ENCODE peak calls at places on chromosomes 16 and 17, in eight cellular contexts. One of them, this sample, is unnamed.

GRCh38 chr17:78583091-78583490 is 5.9 kb upstream of the DNAH17 start:
- DNase-seq in tibial nerve: no peak
- DNase-seq in GM12878: no peak
- DNase-seq in HCT116: peak
- DNase-seq in adrenal gland: no peak
- DNase-seq in IMR-90: no peak
- DNase-seq in body of pancreas: no peak
- DNase-seq in ovary: no peak
- DNase-seq in this sample: no peak

GRCh38 chr17:48484256-48484655 is 46.6 kb downstream of the HOXB1 start:
- DNase-seq in GM12878: no peak
- DNase-seq in IMR-90: peak
- DNase-seq in body of pancreas: no peak
- DNase-seq in adrenal gland: no peak
- DNase-seq in HCT116: no peak
- DNase-seq in ovary: no peak
- DNase-seq in tibial nerve: no peak
- DNase-seq in this sample: no peak

GRCh38 chr17:66138120-66138519 is 53.8 kb downstream of the CEP112 start:
- DNase-seq in GM12878: no peak
- DNase-seq in HCT116: no peak
- DNase-seq in ovary: no peak
- DNase-seq in body of pancreas: no peak
- DNase-seq in IMR-90: no peak
- DNase-seq in adrenal gland: no peak
- DNase-seq in tibial nerve: no peak
- DNase-seq in this sample: no peak

GRCh38 chr17:47119746-47120520 is 69.2 kb downstream of the CDC27 start:
- DNase-seq in tibial nerve: no peak
- DNase-seq in body of pancreas: no peak
- DNase-seq in HCT116: peak
- DNase-seq in ovary: no peak
- DNase-seq in adrenal gland: no peak
- DNase-seq in GM12878: no peak
- DNase-seq in IMR-90: peak
- DNase-seq in this sample: no peak

GRCh38 chr17:45877467-45877866 is 16.9 kb upstream of the MAPT start:
- DNase-seq in body of pancreas: no peak
- DNase-seq in adrenal gland: no peak
- DNase-seq in IMR-90: no peak
- DNase-seq in GM12878: no peak
- DNase-seq in tibial nerve: no peak
- DNase-seq in ovary: no peak
- DNase-seq in HCT116: no peak
- DNase-seq in this sample: no peak

GRCh38 chr17:74453665-74454196 is 12.7 kb upstream of the CD300A start:
- DNase-seq in HCT116: no peak
- DNase-seq in adrenal gland: peak
- DNase-seq in tibial nerve: no peak
- DNase-seq in GM12878: no peak
- DNase-seq in IMR-90: no peak
- DNase-seq in body of pancreas: peak
- DNase-seq in ovary: no peak
- DNase-seq in this sample: no peak

GRCh38 chr16:4679854-4680636 is 13.3 kb upstream of the NUDT16L1 start:
- DNase-seq in HCT116: no peak
- DNase-seq in GM12878: no peak
- DNase-seq in ovary: peak
- DNase-seq in tibial nerve: peak
- DNase-seq in adrenal gland: peak
- DNase-seq in body of pancreas: peak
- DNase-seq in IMR-90: peak
- DNase-seq in this sample: peak

GRCh38 chr17:13114601-13115024 is 96.8 kb upstream of the ELAC2 start:
- DNase-seq in body of pancreas: peak
- DNase-seq in GM12878: no peak
- DNase-seq in tibial nerve: peak
- DNase-seq in IMR-90: peak
- DNase-seq in ovary: no peak
- DNase-seq in adrenal gland: no peak
- DNase-seq in HCT116: peak
- DNase-seq in this sample: no peak

GRCh38 chr17:78176548-78177025 is 8.2 kb downstream of the SYNGR2 start:
- DNase-seq in adrenal gland: peak
- DNase-seq in HCT116: no peak
- DNase-seq in GM12878: no peak
- DNase-seq in IMR-90: peak
- DNase-seq in tibial nerve: peak
- DNase-seq in ovary: peak
- DNase-seq in body of pancreas: peak
- DNase-seq in this sample: peak

GRCh38 chr16:50114357-50115129 is 38.6 kb upstream of the TENT4B start:
- DNase-seq in tibial nerve: no peak
- DNase-seq in adrenal gland: no peak
- DNase-seq in IMR-90: no peak
- DNase-seq in HCT116: no peak
- DNase-seq in GM12878: no peak
- DNase-seq in body of pancreas: no peak
- DNase-seq in ovary: no peak
- DNase-seq in this sample: no peak

GRCh38 chr17:82120148-82120547 is 22.1 kb upstream of the FASN start:
- DNase-seq in ovary: no peak
- DNase-seq in adrenal gland: no peak
- DNase-seq in HCT116: no peak
- DNase-seq in body of pancreas: no peak
- DNase-seq in IMR-90: peak
- DNase-seq in tibial nerve: no peak
- DNase-seq in GM12878: no peak
- DNase-seq in this sample: no peak

GRCh38 chr17:79977711-79978544 is 57.7 kb downstream of the TBC1D16 start:
- DNase-seq in GM12878: no peak
- DNase-seq in tibial nerve: no peak
- DNase-seq in HCT116: no peak
- DNase-seq in body of pancreas: no peak
- DNase-seq in IMR-90: no peak
- DNase-seq in ovary: peak
- DNase-seq in adrenal gland: peak
- DNase-seq in this sample: no peak

GRCh38 chr16:425740-426114 is 278 bp downstream of the RAB11FIP3 start:
- DNase-seq in GM12878: no peak
- DNase-seq in tibial nerve: no peak
- DNase-seq in HCT116: no peak
- DNase-seq in ovary: no peak
- DNase-seq in IMR-90: no peak
- DNase-seq in adrenal gland: no peak
- DNase-seq in body of pancreas: no peak
- DNase-seq in this sample: no peak

GRCh38 chr17:4605826-4606225 is 21.5 kb downstream of the SMTNL2 start:
- DNase-seq in tibial nerve: no peak
- DNase-seq in HCT116: no peak
- DNase-seq in ovary: peak
- DNase-seq in body of pancreas: no peak
- DNase-seq in adrenal gland: no peak
- DNase-seq in GM12878: no peak
- DNase-seq in IMR-90: peak
- DNase-seq in this sample: no peak

GRCh38 chr17:77420804-77421634 is 280.2 kb downstream of the SEC14L1 start:
- DNase-seq in adrenal gland: no peak
- DNase-seq in IMR-90: peak
- DNase-seq in ovary: peak
- DNase-seq in tibial nerve: no peak
- DNase-seq in HCT116: no peak
- DNase-seq in body of pancreas: peak
- DNase-seq in GM12878: no peak
- DNase-seq in this sample: peak

GRCh38 chr17:32445075-32445427 is 741 bp downstream of the PSMD11 start:
- DNase-seq in adrenal gland: no peak
- DNase-seq in body of pancreas: peak
- DNase-seq in ovary: no peak
- DNase-seq in GM12878: no peak
- DNase-seq in HCT116: no peak
- DNase-seq in IMR-90: peak
- DNase-seq in tibial nerve: no peak
- DNase-seq in this sample: peak
- TF ChIP-seq POLR2A in adrenal gland: no peak
- TF ChIP-seq POLR2A in body of pancreas: no peak
- TF ChIP-seq POLR2A in ovary: no peak
- TF ChIP-seq POLR2A in GM12878: no peak
- TF ChIP-seq POLR2A in HCT116: no peak
- TF ChIP-seq POLR2A in IMR-90: peak
- TF ChIP-seq POLR2A in tibial nerve: no peak
- TF ChIP-seq POLR2A in this sample: no peak

GRCh38 chr16:76800196-76800595 is 390.8 kb upstream of the MON1B start:
- DNase-seq in body of pancreas: no peak
- DNase-seq in adrenal gland: no peak
- DNase-seq in IMR-90: no peak
- DNase-seq in GM12878: no peak
- DNase-seq in tibial nerve: no peak
- DNase-seq in ovary: no peak
- DNase-seq in HCT116: no peak
- DNase-seq in this sample: no peak
- TF ChIP-seq POLR2A in body of pancreas: no peak
- TF ChIP-seq POLR2A in adrenal gland: no peak
- TF ChIP-seq POLR2A in IMR-90: no peak
- TF ChIP-seq POLR2A in GM12878: no peak
- TF ChIP-seq POLR2A in tibial nerve: no peak
- TF ChIP-seq POLR2A in ovary: no peak
- TF ChIP-seq POLR2A in HCT116: no peak
- TF ChIP-seq POLR2A in this sample: no peak

DNA sequence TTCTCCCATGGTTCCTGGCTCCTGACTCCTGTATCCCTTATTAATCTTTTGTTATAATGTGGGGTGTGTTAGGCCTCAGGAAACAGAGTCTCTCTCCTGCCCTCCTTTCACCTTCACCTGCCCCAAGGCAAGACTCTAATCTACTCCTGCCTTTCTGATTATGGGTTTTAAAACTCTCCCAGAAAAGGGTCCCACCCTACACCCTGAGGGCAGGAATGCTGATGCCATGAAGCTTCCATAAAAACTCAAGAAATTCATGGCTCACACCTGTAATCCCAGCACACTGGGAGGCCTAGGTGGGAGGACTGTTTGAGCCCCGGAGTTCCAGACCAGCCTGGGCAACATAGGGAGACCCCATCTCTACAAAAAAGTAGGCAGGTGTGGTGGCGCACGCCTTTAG is 18.6 kb upstream of the SRCAP start:
- DNase-seq in adrenal gland: no peak
- DNase-seq in HCT116: no peak
- DNase-seq in tibial nerve: no peak
- DNase-seq in IMR-90: no peak
- DNase-seq in GM12878: no peak
- DNase-seq in body of pancreas: no peak
- DNase-seq in ovary: no peak
- DNase-seq in this sample: no peak
- TF ChIP-seq POLR2A in adrenal gland: no peak
- TF ChIP-seq POLR2A in HCT116: no peak
- TF ChIP-seq POLR2A in tibial nerve: no peak
- TF ChIP-seq POLR2A in IMR-90: no peak
- TF ChIP-seq POLR2A in GM12878: no peak
- TF ChIP-seq POLR2A in body of pancreas: no peak
- TF ChIP-seq POLR2A in ovary: no peak
- TF ChIP-seq POLR2A in this sample: no peak

GRCh38 chr17:75456417-75457046 is at the start of gene TMEM94:
- DNase-seq in adrenal gland: peak
- DNase-seq in IMR-90: peak
- DNase-seq in tibial nerve: peak
- DNase-seq in ovary: peak
- DNase-seq in HCT116: peak
- DNase-seq in GM12878: peak
- DNase-seq in body of pancreas: peak
- DNase-seq in this sample: peak

GRCh38 chr17:75459246-75459589 is 2.8 kb downstream of the TMEM94 start:
- DNase-seq in tibial nerve: no peak
- DNase-seq in HCT116: no peak
- DNase-seq in ovary: no peak
- DNase-seq in adrenal gland: no peak
- DNase-seq in GM12878: no peak
- DNase-seq in IMR-90: no peak
- DNase-seq in body of pancreas: no peak
- DNase-seq in this sample: no peak

GRCh38 chr17:75459590-75460267 is 3.3 kb downstream of the TMEM94 start:
- DNase-seq in GM12878: peak
- DNase-seq in IMR-90: no peak
- DNase-seq in ovary: no peak
- DNase-seq in tibial nerve: no peak
- DNase-seq in body of pancreas: peak
- DNase-seq in HCT116: no peak
- DNase-seq in adrenal gland: no peak
- DNase-seq in this sample: no peak

GRCh38 chr17:75455896-75456416 is 479 bp upstream of the TMEM94 start:
- DNase-seq in IMR-90: no peak
- DNase-seq in ovary: no peak
- DNase-seq in tibial nerve: no peak
- DNase-seq in GM12878: no peak
- DNase-seq in HCT116: no peak
- DNase-seq in adrenal gland: no peak
- DNase-seq in body of pancreas: no peak
- DNase-seq in this sample: no peak

GRCh38 chr17:75457047-75457654 is 716 bp downstream of the TMEM94 start:
- DNase-seq in GM12878: no peak
- DNase-seq in HCT116: no peak
- DNase-seq in body of pancreas: no peak
- DNase-seq in IMR-90: peak
- DNase-seq in tibial nerve: no peak
- DNase-seq in ovary: peak
- DNase-seq in adrenal gland: peak
- DNase-seq in this sample: no peak
- TF ChIP-seq POLR2A in GM12878: no peak
- TF ChIP-seq POLR2A in HCT116: no peak
- TF ChIP-seq POLR2A in body of pancreas: no peak
- TF ChIP-seq POLR2A in IMR-90: no peak
- TF ChIP-seq POLR2A in tibial nerve: no peak
- TF ChIP-seq POLR2A in ovary: no peak
- TF ChIP-seq POLR2A in adrenal gland: no peak
- TF ChIP-seq POLR2A in this sample: no peak

GRCh38 chr16:3129137-3130131 is 5.4 kb upstream of the ZNF213 start:
- DNase-seq in HCT116: no peak
- DNase-seq in tibial nerve: peak
- DNase-seq in adrenal gland: peak
- DNase-seq in GM12878: no peak
- DNase-seq in body of pancreas: peak
- DNase-seq in IMR-90: peak
- DNase-seq in ovary: peak
- DNase-seq in this sample: peak
- TF ChIP-seq POLR2A in HCT116: no peak
- TF ChIP-seq POLR2A in tibial nerve: peak
- TF ChIP-seq POLR2A in adrenal gland: no peak
- TF ChIP-seq POLR2A in GM12878: peak
- TF ChIP-seq POLR2A in body of pancreas: peak
- TF ChIP-seq POLR2A in IMR-90: no peak
- TF ChIP-seq POLR2A in ovary: no peak
- TF ChIP-seq POLR2A in this sample: no peak

GRCh38 chr16:81480856-81481821 is 36.5 kb downstream of the CMIP start:
- DNase-seq in IMR-90: peak
- DNase-seq in GM12878: peak
- DNase-seq in body of pancreas: peak
- DNase-seq in HCT116: no peak
- DNase-seq in ovary: no peak
- DNase-seq in adrenal gland: no peak
- DNase-seq in tibial nerve: peak
- DNase-seq in this sample: no peak
- TF ChIP-seq POLR2A in IMR-90: no peak
- TF ChIP-seq POLR2A in GM12878: peak
- TF ChIP-seq POLR2A in body of pancreas: no peak
- TF ChIP-seq POLR2A in HCT116: no peak
- TF ChIP-seq POLR2A in ovary: no peak
- TF ChIP-seq POLR2A in adrenal gland: no peak
- TF ChIP-seq POLR2A in tibial nerve: no peak
- TF ChIP-seq POLR2A in this sample: no peak

GRCh38 chr17:35713069-35713728 is 18.2 kb upstream of the RASL10B start:
- DNase-seq in HCT116: no peak
- DNase-seq in IMR-90: peak
- DNase-seq in adrenal gland: peak
- DNase-seq in body of pancreas: peak
- DNase-seq in GM12878: no peak
- DNase-seq in ovary: peak
- DNase-seq in tibial nerve: peak
- DNase-seq in this sample: no peak
- TF ChIP-seq POLR2A in HCT116: no peak
- TF ChIP-seq POLR2A in IMR-90: no peak
- TF ChIP-seq POLR2A in adrenal gland: no peak
- TF ChIP-seq POLR2A in body of pancreas: no peak
- TF ChIP-seq POLR2A in GM12878: no peak
- TF ChIP-seq POLR2A in ovary: no peak
- TF ChIP-seq POLR2A in tibial nerve: no peak
- TF ChIP-seq POLR2A in this sample: no peak

This sample was measured in prostate gland.